ENCODE peak calls at places on chromosomes 2 and 18, in eight cellular contexts. R, D, N, W, S, I, O and K are unnamed samples. For H3K27me3, the result is how much of the 10 kb centered on the place peaks cover.

GRCh38 chr2:43178602-43179542 is 47.5 kb downstream of the ZFP36L2 start:
- DNase-seq in R (peak), D (peak), N (peak), W (peak), S (peak), I (peak), O (peak), K (peak)

GRCh38 chr2:55565613-55566012 is 46.1 kb downstream of the CFAP36 start:
- DNase-seq in R (no peak), D (no peak), N (no peak), W (no peak), S (no peak), I (no peak), O (no peak), K (no peak)

GRCh38 chr18:79576686-79577351 is 102.8 kb upstream of the CTDP1 start:
- DNase-seq in R (peak), D (no peak), N (peak), W (no peak), S (no peak), I (no peak), O (peak), K (no peak)

GRCh38 chr2:23720705-23721453 is 206.0 kb downstream of the ATAD2B start:
- DNase-seq in R (no peak), D (no peak), N (no peak), W (no peak), S (no peak), I (no peak), O (no peak), K (no peak)

GRCh38 chr2:160402997-160403979 is 90.3 kb downstream of the RBMS1 start:
- DNase-seq in R (no peak), D (peak), N (no peak), W (peak), S (no peak), I (no peak), O (peak), K (no peak)

GRCh38 chr2:143852748-143853147 is 667.2 kb downstream of the ZEB2 start:
- DNase-seq in R (no peak), D (peak), N (no peak), W (no peak), S (no peak), I (no peak), O (no peak), K (no peak)

GRCh38 chr2:150520887-150521664 is 33.6 kb upstream of the RND3 start:
- DNase-seq in R (no peak), D (no peak), N (no peak), W (peak), S (no peak), I (no peak), O (peak), K (no peak)

GRCh38 chr2:17934721-17935120 is 56.3 kb downstream of the KCNS3 start:
- DNase-seq in R (no peak), D (no peak), N (no peak), W (peak), S (no peak), I (peak), O (no peak), K (no peak)

GRCh38 chr2:127106457-127106997 is 427 bp downstream of the BIN1 start:
- DNase-seq in R (peak), D (peak), N (no peak), W (peak), S (no peak), I (peak), O (peak), K (no peak)

GRCh38 chr2:172102858-172103359 is at the start of gene DLX2:
- DNase-seq in R (peak), D (peak), N (peak), W (peak), S (peak), I (peak), O (peak), K (peak)
- H3K27me3 ChIP-seq in R (half or more), D (half or more), N (half or more), W (under half), S (under half), I (under half), O (half or more), K (under half)

GRCh38 chr18:72410399-72410798 is 133.7 kb downstream of the CBLN2 start:
- DNase-seq in R (no peak), D (no peak), N (no peak), W (no peak), S (no peak), I (no peak), O (no peak), K (no peak)

GRCh38 chr18:72409923-72410322 is 134.2 kb downstream of the CBLN2 start:
- DNase-seq in R (no peak), D (no peak), N (no peak), W (no peak), S (no peak), I (no peak), O (no peak), K (no peak)

DNA sequence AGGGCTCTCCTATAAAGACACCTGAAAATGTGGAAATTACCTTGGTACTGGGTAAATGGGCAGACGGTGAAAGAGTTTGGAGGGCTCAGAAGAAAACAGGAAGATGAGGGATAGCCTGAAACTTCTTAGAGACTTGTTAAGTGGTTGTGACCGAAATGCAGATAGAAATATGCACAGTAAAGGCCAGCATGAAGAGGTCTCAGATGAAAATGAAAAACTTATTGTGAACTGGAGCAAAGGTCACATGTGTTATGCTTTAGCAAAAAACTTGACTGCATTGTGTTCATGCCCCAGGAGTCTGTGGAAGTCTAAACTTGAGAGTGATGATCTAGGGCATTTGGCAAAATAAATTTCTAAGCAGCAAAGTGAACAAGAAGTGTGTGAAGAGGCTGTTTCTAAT is 137.1 kb downstream of the CBLN2 start:
- DNase-seq in R (no peak), D (no peak), N (no peak), W (no peak), S (no peak), I (no peak), O (no peak), K (no peak)
- TF ChIP-seq CTCF in R (no peak), D (no peak), N (no peak), W (no peak), S (no peak), I (no peak), O (no peak), K (no peak)

GRCh38 chr18:48068916-48069445 is 138.5 kb upstream of the SMAD2 start:
- DNase-seq in R (no peak), D (no peak), N (no peak), W (peak), S (no peak), I (no peak), O (no peak), K (no peak)
- H3K27me3 ChIP-seq in R (under half), D (under half), N (under half), W (under half), S (under half), I (under half), O (under half), K (under half)

GRCh38 chr2:157876066-157876770 is at the start of gene ACVR1:
- DNase-seq in R (peak), D (peak), N (peak), W (peak), S (peak), I (peak), O (peak), K (peak)
- TF ChIP-seq CTCF in R (peak), D (peak), N (peak), W (peak), S (peak), I (no peak), O (peak), K (no peak)

GRCh38 chr18:28063181-28063790 is 113.6 kb downstream of the CDH2 start:
- DNase-seq in R (no peak), D (no peak), N (no peak), W (peak), S (no peak), I (no peak), O (peak), K (no peak)
- H3K27me3 ChIP-seq in R (under half), D (under half), N (under half), W (under half), S (under half), I (under half), O (under half), K (under half)